ENCODE peak calls at places on chromosomes 16 and 17, in seven cellular contexts. S is neural progenitor cell; W is CD8-positive, alpha-beta memory T cell; T is psoas muscle; P is brain microvascular endothelial cell; Z is fibroblast of lung; Y is Peyer's patch. M is an unnamed sample. For H3K27me3, the result is how much of the 10 kb centered on the place peaks cover.

GRCh38 chr16:71746442-71747046 is 22.0 kb upstream of the PHLPP2 start:
- DNase-seq in S (peak), W (no peak), T (no peak), P (peak), Z (peak), Y (no peak), M (no peak)

GRCh38 chr17:47742319-47743181 is 9.5 kb downstream of the TBX21 start:
- DNase-seq in S (peak), W (peak), T (no peak), P (no peak), Z (no peak), Y (no peak), M (no peak)

GRCh38 chr16:58533751-58534470 is 18.6 kb downstream of the SETD6 start:
- DNase-seq in S (no peak), W (no peak), T (no peak), P (no peak), Z (peak), Y (no peak), M (no peak)

GRCh38 chr17:74785981-74786360 is 9.8 kb upstream of the NAT9 start:
- DNase-seq in S (no peak), W (no peak), T (no peak), P (no peak), Z (no peak), Y (no peak), M (no peak)

GRCh38 chr16:81697321-81697885 is 81.7 kb upstream of the PLCG2 start:
- DNase-seq in S (peak), W (peak), T (peak), P (peak), Z (peak), Y (peak), M (peak)

GRCh38 chr16:4681471-4682083 is 11.8 kb upstream of the NUDT16L1 start:
- DNase-seq in S (no peak), W (no peak), T (no peak), P (no peak), Z (no peak), Y (peak), M (no peak)

GRCh38 chr17:82675476-82676245 is 22.8 kb downstream of the RAB40B start:
- DNase-seq in S (no peak), W (no peak), T (peak), P (no peak), Z (no peak), Y (no peak), M (no peak)

GRCh38 chr17:37828313-37829124 is 83.7 kb upstream of the HNF1B start:
- DNase-seq in S (no peak), W (no peak), T (no peak), P (no peak), Z (peak), Y (no peak), M (peak)

GRCh38 chr17:63446981-63447687 is 1.0 kb upstream of the CYB561 start:
- DNase-seq in S (peak), W (peak), T (no peak), P (no peak), Z (no peak), Y (peak), M (peak)

GRCh38 chr17:31490991-31491793 is 99.7 kb downstream of the RAB11FIP4 start:
- DNase-seq in S (no peak), W (no peak), T (no peak), P (no peak), Z (no peak), Y (no peak), M (peak)
- H3K27me3 ChIP-seq in S (under half), W (under half), T (under half), P (under half), Z (under half), Y (under half), M (under half)

GRCh38 chr17:1037238-1037879 is 40.4 kb downstream of the TIMM22 start:
- DNase-seq in S (no peak), W (no peak), T (no peak), P (no peak), Z (no peak), Y (no peak), M (no peak)
- H3K27me3 ChIP-seq in S (under half), W (under half), T (under half), P (under half), Z (under half), Y (under half), M (under half)

GRCh38 chr17:79362086-79362995 is 248.5 kb downstream of the RBFOX3 start:
- DNase-seq in S (no peak), W (peak), T (no peak), P (no peak), Z (no peak), Y (no peak), M (no peak)
- H3K27me3 ChIP-seq in S (under half), W (under half), T (under half), P (under half), Z (under half), Y (under half), M (under half)

DNA sequence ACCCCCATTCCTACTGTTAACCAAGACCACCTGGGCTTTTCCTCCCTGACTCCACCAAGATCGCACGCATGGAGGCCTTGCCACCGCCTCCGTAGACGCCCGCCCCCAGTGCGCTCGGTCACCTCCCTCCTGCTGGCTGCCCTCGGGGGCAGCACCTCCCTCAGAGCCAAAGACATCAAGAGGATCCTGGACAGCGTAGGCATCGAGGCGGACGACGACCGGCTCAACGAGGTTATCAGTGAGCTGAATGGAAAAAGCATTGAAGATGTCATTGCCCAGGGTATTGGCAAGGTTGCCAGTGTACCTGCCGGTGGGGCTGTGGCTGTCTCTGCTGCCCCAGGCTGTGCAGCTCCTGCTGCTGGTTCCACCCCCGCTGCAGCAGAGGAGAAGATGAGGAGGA is 1.2 kb downstream of the EFCAB3 start:
- DNase-seq in S (no peak), W (no peak), T (no peak), P (no peak), Z (no peak), Y (no peak), M (no peak)
- H3K27me3 ChIP-seq in S (under half), W (under half), T (under half), P (under half), Z (under half), Y (under half), M (under half)

DNA sequence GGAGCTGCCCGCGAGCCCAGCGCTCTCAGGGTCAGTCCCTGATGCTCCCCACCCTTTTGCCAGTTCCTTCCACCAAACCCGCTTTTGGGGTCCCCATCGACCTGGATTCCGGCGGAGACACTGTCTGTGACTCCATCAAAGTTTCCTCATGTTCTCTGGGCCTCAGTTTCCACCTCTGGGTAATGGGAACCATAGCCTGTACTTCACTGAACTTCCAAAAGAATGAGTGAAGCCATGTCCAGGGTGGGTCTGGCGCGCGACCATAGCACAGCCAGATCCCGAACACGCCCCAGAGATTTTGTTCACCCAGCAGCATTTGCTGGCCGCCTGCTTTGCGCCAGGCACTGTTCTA is 328 bp downstream of the SDR42E2 start:
- DNase-seq in S (no peak), W (no peak), T (no peak), P (no peak), Z (no peak), Y (no peak), M (no peak)
- H3K27me3 ChIP-seq in S (half or more), W (under half), T (under half), P (under half), Z (under half), Y (under half), M (under half)